ENCODE peak calls at places on chromosomes 3 and 15, in four cellular contexts. P is natural killer cell, U is AG04450, Q is activated T-cell treated with anti-CD3 and anti-CD28 coated beads for 4 hours. F is an unnamed sample.

GRCh38 chr3:124837730-124838186 is 49.4 kb downstream of the ITGB5 start:
- DNase-seq in Q (no peak), U (no peak), P (no peak), F (no peak)

GRCh38 chr15:50330921-50331320 is 24.1 kb downstream of the GABPB1 start:
- DNase-seq in Q (no peak), U (no peak), P (no peak), F (no peak)

GRCh38 chr15:42371125-42371524 is 11.8 kb downstream of the CAPN3 start:
- DNase-seq in U (no peak), Q (no peak), P (no peak), F (no peak)

GRCh38 chr3:159929181-159929893 is 59.3 kb upstream of the IL12A start:
- DNase-seq in U (peak), Q (no peak), P (no peak), F (no peak)

GRCh38 chr3:188421151-188421821 is 267.3 kb downstream of the LPP start:
- DNase-seq in P (no peak), U (peak), Q (no peak), F (no peak)

GRCh38 chr3:117016359-117016758 is 306.8 kb downstream of the TUSC7 start:
- DNase-seq in Q (no peak), U (no peak), P (no peak), F (no peak)

GRCh38 chr3:137032465-137033120 is 74.8 kb downstream of the IL20RB start:
- DNase-seq in Q (peak), P (peak), U (peak), F (peak)

GRCh38 chr3:125120370-125121122 is 64.7 kb upstream of the HEG1 start:
- DNase-seq in U (no peak), Q (no peak), P (no peak), F (no peak)

GRCh38 chr3:177615015-177615414 is 417.7 kb upstream of the TBL1XR1 start:
- DNase-seq in U (peak), Q (no peak), P (no peak), F (no peak)

GRCh38 chr3:36907911-36908646 is 36.8 kb downstream of the TRANK1 start:
- DNase-seq in Q (peak), P (peak), U (peak), F (no peak)

GRCh38 chr15:31263751-31264533 is 62.7 kb upstream of the KLF13 start:
- DNase-seq in U (no peak), Q (peak), P (peak), F (peak)

GRCh38 chr3:50518441-50518840 is 15.0 kb upstream of the CACNA2D2 start:
- DNase-seq in U (no peak), P (no peak), Q (no peak), F (no peak)

GRCh38 chr15:33722005-33722672 is 246.2 kb upstream of the CHRM5 start:
- DNase-seq in P (no peak), U (no peak), Q (no peak), F (no peak)

GRCh38 chr3:140249188-140249587 is 314.2 kb downstream of the CLSTN2 start:
- DNase-seq in Q (no peak), U (no peak), P (no peak), F (no peak)

GRCh38 chr15:39140060-39140604 is 440.7 kb upstream of the THBS1 start:
- DNase-seq in Q (no peak), U (peak), P (no peak), F (no peak)

GRCh38 chr15:66126057-66126855 is 127.3 kb downstream of the MEGF11 start:
- DNase-seq in U (no peak), Q (no peak), P (no peak), F (no peak)

GRCh38 chr3:11717768-11718581 is 74.3 kb upstream of the VGLL4 start:
- DNase-seq in Q (no peak), P (no peak), U (no peak), F (no peak)

F was measured in type B pancreatic cell.